ENCODE peak calls at places on chromosomes 13 and 19, in four cellular contexts. Y, A, Q and X are unnamed samples.

GRCh38 chr13:49533011-49533410 is 37.3 kb downstream of the PHF11 start:
- DNase-seq in Y (no peak), A (no peak), Q (no peak), X (no peak)

GRCh38 chr13:112693831-112694497 is 4.1 kb downstream of the ATP11A start:
- DNase-seq in Y (peak; percentile 89), A (no peak), Q (peak; percentile 24), X (no peak)

GRCh38 chr13:43110658-43111057 is 87.3 kb downstream of the DNAJC15 start:
- DNase-seq in Y (no peak), A (no peak), Q (no peak), X (no peak)

GRCh38 chr19:435056-435706 is 25.7 kb downstream of the SHC2 start:
- DNase-seq in Y (no peak), A (no peak), Q (no peak), X (no peak)

GRCh38 chr13:110438776-110439175 is 122.7 kb downstream of the RAB20 start:
- DNase-seq in Y (no peak), A (no peak), Q (no peak), X (no peak)

GRCh38 chr13:48761256-48761655 is 107.5 kb downstream of the CYSLTR2 start:
- DNase-seq in Y (no peak), A (no peak), Q (no peak), X (no peak)

GRCh38 chr13:111005808-111006494 is 91.1 kb upstream of the ANKRD10 start:
- DNase-seq in Y (no peak), A (no peak), Q (no peak), X (no peak)

GRCh38 chr19:42794751-42795150 is 29.3 kb upstream of the PSG8 start:
- DNase-seq in Y (no peak), A (no peak), Q (no peak), X (no peak)

GRCh38 chr13:47426126-47426849 is 529.4 kb upstream of the HTR2A start:
- DNase-seq in Y (no peak), A (no peak), Q (no peak), X (no peak)

GRCh38 chr19:31214997-31215396 is 134.2 kb downstream of the TSHZ3 start:
- DNase-seq in Y (no peak), A (no peak), Q (no peak), X (no peak)

GRCh38 chr19:42206871-42207755 is 10.4 kb downstream of the DEDD2 start:
- DNase-seq in Y (no peak), A (no peak), Q (no peak), X (no peak)

GRCh38 chr19:1882786-1883692 is 2.3 kb downstream of the ABHD17A start:
- DNase-seq in Y (no peak), A (no peak), Q (no peak), X (no peak)

GRCh38 chr13:45393941-45394570 is 24.1 kb downstream of the SLC25A30 start:
- DNase-seq in Y (peak; percentile 47), A (peak; percentile 45), Q (no peak), X (no peak)

GRCh38 chr13:30748717-30749116 is 13.4 kb downstream of the ALOX5AP start:
- DNase-seq in Y (no peak), A (no peak), Q (no peak), X (no peak)

GRCh38 chr13:61824168-61824567 is 408.5 kb upstream of the PCDH20 start:
- DNase-seq in Y (no peak), A (no peak), Q (no peak), X (no peak)

GRCh38 chr19:14505488-14506239 is 9.7 kb upstream of the GIPC1 start:
- DNase-seq in Y (peak; percentile 65), A (peak; percentile 82), Q (peak; percentile 70), X (no peak)

GRCh38 chr19:14511245-14511625 is 7.0 kb downstream of the DNAJB1 start:
- DNase-seq in Y (no peak), A (no peak), Q (no peak), X (no peak)

GRCh38 chr19:14503285-14503684 is 7.4 kb upstream of the GIPC1 start:
- DNase-seq in Y (no peak), A (no peak), Q (no peak), X (no peak)

GRCh38 chr19:14509382-14509781 is 8.8 kb downstream of the DNAJB1 start:
- DNase-seq in Y (no peak), A (no peak), Q (no peak), X (no peak)

GRCh38 chr19:14507704-14508246 is 10.4 kb downstream of the DNAJB1 start:
- DNase-seq in Y (peak; percentile 87), A (no peak), Q (no peak), X (no peak)
- TF ChIP-seq POLR2AphosphoS5 in Y (no peak), A (peak; percentile 30), Q (no peak), X (no peak)

DNA sequence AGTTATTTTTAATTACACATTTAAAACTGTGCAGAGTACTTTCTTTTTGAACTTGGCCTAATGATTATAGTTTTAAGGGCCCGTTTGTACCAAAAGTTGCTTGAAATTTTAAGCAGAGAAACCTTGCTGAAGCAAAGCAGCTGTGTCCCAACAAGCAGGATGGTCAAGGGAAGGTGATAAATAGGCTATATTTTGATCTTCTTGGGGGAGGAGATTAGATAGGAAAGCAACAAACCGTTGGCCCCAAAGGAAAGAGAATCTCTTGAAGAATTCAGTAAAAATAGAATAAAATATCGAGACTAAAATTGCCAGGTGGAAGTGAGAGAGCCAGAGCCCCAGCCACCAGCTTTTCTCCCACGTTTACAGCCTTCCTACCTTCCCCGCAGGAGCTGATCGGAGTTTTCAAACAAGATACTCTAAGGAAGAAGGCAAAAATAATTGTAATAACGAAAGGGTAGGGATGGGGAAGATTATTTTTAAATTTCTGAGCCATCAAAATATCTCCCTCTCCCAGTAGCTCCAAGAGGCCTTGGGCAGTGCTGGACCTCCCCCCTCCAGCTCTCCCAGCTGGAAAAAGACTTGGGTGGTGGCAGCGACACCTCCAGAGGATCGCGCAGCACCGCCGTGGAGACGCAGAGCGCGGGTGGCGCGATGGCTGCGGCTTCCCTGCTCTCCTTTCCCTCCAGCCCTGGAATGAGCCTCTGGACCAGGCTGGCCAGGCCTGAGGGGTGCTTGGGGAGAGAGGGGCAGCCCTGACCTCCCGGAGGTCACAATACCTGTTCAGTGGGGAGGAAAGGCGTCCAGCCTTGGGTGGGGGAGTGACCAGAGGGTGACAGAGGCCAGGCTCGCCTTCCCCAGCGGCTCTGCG is 5.8 kb downstream of the ZIC2 start:
- DNase-seq in Y (no peak), A (no peak), Q (no peak), X (no peak)
- TF ChIP-seq POLR2AphosphoS5 in Y (no peak), A (peak; percentile 20), Q (no peak), X (no peak)

DNA sequence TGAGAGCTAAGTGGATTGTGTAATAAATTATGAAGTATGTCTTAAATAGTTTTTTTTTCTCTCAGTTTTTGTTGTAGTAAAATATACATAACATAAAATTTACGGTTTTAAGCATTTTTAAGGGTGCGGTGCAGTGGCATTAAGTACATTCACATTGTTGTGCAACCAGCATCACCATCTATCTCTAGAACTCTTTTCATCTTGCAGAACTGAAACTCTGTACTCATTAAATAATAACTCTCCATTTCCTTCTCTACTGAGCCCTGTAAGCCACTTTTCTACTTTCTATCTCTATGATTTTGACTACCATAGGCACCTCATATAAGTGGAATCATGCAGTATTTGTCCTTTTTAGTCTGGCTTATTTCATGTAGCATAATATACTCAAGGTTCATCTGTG is 87.1 kb downstream of the GJA3 start:
- DNase-seq in Y (no peak), A (no peak), Q (no peak), X (peak; percentile 14)
- TF ChIP-seq POLR2AphosphoS5 in Y (no peak), A (no peak), Q (no peak), X (no peak)

DNA sequence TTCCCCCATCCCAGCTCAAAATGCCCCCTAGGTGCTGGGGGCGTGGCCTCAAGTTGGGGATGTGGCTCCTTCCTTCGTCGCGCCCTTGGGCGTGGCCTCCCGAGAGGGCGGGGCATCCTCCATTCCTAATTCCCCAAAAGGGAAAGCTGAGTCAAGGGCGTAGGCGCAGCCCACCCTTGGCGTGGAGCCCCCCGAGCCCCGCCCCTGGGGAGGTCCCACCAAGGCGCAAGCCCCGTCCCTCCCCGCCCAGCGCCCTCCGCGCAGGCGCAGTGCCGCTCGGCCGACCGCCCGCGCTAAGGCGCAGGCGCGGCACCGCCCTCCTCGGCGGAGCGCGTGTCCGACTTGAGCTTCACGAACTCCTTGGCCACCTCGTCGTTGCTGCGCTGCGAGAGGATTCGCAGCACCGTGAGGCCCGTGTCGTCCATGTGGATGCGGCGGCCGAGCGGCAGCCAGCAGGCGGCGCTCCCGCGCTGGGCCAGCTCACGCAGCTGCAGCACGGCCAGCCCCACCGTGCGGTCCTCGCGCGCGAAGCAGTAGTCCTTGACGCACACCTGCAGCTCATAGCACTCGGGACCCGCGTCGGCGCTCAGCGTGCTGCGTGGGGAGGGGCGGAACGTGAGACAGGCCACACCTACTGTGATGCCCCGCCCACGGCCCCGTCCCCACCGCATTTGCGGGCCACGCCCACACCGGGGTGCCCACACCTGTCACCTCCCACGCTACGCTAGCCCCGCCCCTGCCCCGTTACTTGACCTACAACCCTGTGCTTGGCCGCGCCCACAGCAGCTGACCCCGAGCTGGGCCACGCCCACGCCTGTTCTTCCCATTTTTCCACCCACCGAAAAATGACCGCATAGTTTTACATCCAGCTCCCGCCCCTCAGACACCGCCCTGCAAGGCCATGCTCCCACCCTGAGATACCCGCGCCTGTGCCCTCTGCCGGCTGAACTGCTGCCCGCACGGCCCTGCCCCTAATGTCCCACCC is 50.6 kb downstream of the COLGALT1 start:
- DNase-seq in Y (peak; percentile 87), A (peak; percentile 92), Q (no peak), X (peak; percentile 66)
- TF ChIP-seq POLR2AphosphoS5 in Y (peak; percentile 72), A (peak; percentile 73), Q (no peak), X (peak; percentile 82)